ENCODE peak calls at places on chromosomes 6 and 20, in six cellular contexts. I is heart right ventricle, P is endodermal cell, Q is spleen, T is heart left ventricle, C is HCT116. F is an unnamed sample. For H3K4me1, the result is how much of the 10 kb centered on the place peaks cover.

GRCh38 chr6:28555136-28555535 is 29.5 kb downstream of the GPX5 start:
- DNase-seq in I (no peak), P (no peak), Q (no peak), T (no peak), C (no peak), F (no peak)

GRCh38 chr6:139650941-139651340 is 276.5 kb upstream of the CITED2 start:
- DNase-seq in I (no peak), P (no peak), Q (no peak), T (no peak), C (no peak), F (no peak)

GRCh38 chr6:127554435-127555006 is 22.5 kb upstream of the C6orf58 start:
- DNase-seq in I (no peak), P (peak), Q (no peak), T (no peak), C (peak), F (no peak)

GRCh38 chr6:25359891-25360290 is 80.7 kb downstream of the CARMIL1 start:
- DNase-seq in I (no peak), P (no peak), Q (no peak), T (no peak), C (peak), F (no peak)

GRCh38 chr6:110140650-110141049 is 38.8 kb downstream of the WASF1 start:
- DNase-seq in I (no peak), P (no peak), Q (no peak), T (no peak), C (peak), F (no peak)

GRCh38 chr6:3905853-3906190 is 56.6 kb downstream of the FAM50B start:
- DNase-seq in I (no peak), P (peak), Q (peak), T (no peak), C (no peak), F (no peak)

GRCh38 chr6:156205678-156206077 is 571.5 kb upstream of the ARID1B start:
- DNase-seq in I (no peak), P (no peak), Q (no peak), T (no peak), C (no peak), F (no peak)

GRCh38 chr6:45838996-45839395 is 176.7 kb downstream of the CLIC5 start:
- DNase-seq in I (no peak), P (no peak), Q (no peak), T (no peak), C (no peak), F (no peak)

GRCh38 chr6:9455794-9456193 is 959.1 kb downstream of the TFAP2A start:
- DNase-seq in I (no peak), P (peak), Q (no peak), T (no peak), C (no peak), F (no peak)

GRCh38 chr6:35611235-35611634 is 77.5 kb downstream of the FKBP5 start:
- DNase-seq in I (no peak), P (peak), Q (no peak), T (no peak), C (no peak), F (no peak)

GRCh38 chr6:156687875-156688549 is 89.2 kb upstream of the ARID1B start:
- DNase-seq in I (peak), P (peak), Q (no peak), T (peak), C (peak), F (no peak)

GRCh38 chr6:170564936-170565530 is 10.9 kb downstream of the TBP start:
- DNase-seq in I (no peak), P (no peak), Q (no peak), T (no peak), C (no peak), F (no peak)

GRCh38 chr6:106939848-106940247 is 34.7 kb downstream of the CD24 start:
- DNase-seq in I (no peak), P (peak), Q (no peak), T (no peak), C (no peak), F (no peak)

GRCh38 chr20:42483694-42484303 is 705.9 kb downstream of the PTPRT start:
- DNase-seq in I (peak), P (peak), Q (no peak), T (peak), C (no peak), F (no peak)

GRCh38 chr6:34544776-34545471 is 11.2 kb downstream of the SPDEF start:
- DNase-seq in I (no peak), P (no peak), Q (no peak), T (no peak), C (no peak), F (no peak)

GRCh38 chr6:162489406-162489976 is 238.1 kb downstream of the PRKN start:
- DNase-seq in I (no peak), P (no peak), Q (no peak), T (no peak), C (no peak), F (no peak)

GRCh38 chr20:40471261-40471629 is 217.8 kb downstream of the MAFB start:
- DNase-seq in I (no peak), P (peak), Q (no peak), T (no peak), C (no peak), F (no peak)

GRCh38 chr6:159037746-159038290 is 7.0 kb downstream of the TAGAP start:
- DNase-seq in I (no peak), P (no peak), Q (no peak), T (no peak), C (no peak), F (no peak)

GRCh38 chr6:111805511-111806181 is 67.6 kb downstream of the FYN start:
- DNase-seq in I (no peak), P (no peak), Q (no peak), T (no peak), C (no peak), F (no peak)

GRCh38 chr6:53151676-53152075 is 3.0 kb upstream of the GCM1 start:
- DNase-seq in I (no peak), P (peak), Q (no peak), T (no peak), C (peak), F (no peak)

GRCh38 chr6:10030942-10031537 is 383.8 kb downstream of the TFAP2A start:
- DNase-seq in I (no peak), P (no peak), Q (no peak), T (no peak), C (peak), F (no peak)

GRCh38 chr6:75480425-75480824 is 13.2 kb downstream of the FILIP1 start:
- DNase-seq in I (no peak), P (no peak), Q (no peak), T (no peak), C (no peak), F (no peak)

GRCh38 chr6:34585512-34586045 is 29.4 kb upstream of the SPDEF start:
- DNase-seq in I (no peak), P (peak), Q (no peak), T (no peak), C (no peak), F (no peak)

GRCh38 chr20:49846206-49846807 is 33.7 kb downstream of the SLC9A8 start:
- DNase-seq in I (no peak), P (peak), Q (no peak), T (no peak), C (peak), F (no peak)

GRCh38 chr6:12801141-12801540 is 84.6 kb downstream of the PHACTR1 start:
- DNase-seq in I (no peak), P (no peak), Q (no peak), T (no peak), C (no peak), F (no peak)

GRCh38 chr20:62885046-62885445 is 23.4 kb upstream of the TCFL5 start:
- DNase-seq in I (no peak), P (no peak), Q (no peak), T (no peak), C (no peak), F (no peak)

GRCh38 chr6:168473197-168473596 is 32.2 kb downstream of the SMOC2 start:
- DNase-seq in I (no peak), P (no peak), Q (peak), T (no peak), C (no peak), F (no peak)

GRCh38 chr20:59032713-59033059 is 551 bp upstream of the ATP5F1E start:
- DNase-seq in I (no peak), P (no peak), Q (no peak), T (no peak), C (peak), F (no peak)

GRCh38 chr6:90284236-90284744 is 12.4 kb downstream of the BACH2 start:
- DNase-seq in I (no peak), P (peak), Q (no peak), T (no peak), C (peak), F (no peak)

GRCh38 chr6:126091507-126091906 is 105.2 kb downstream of the TRMT11 start:
- DNase-seq in I (no peak), P (no peak), Q (no peak), T (no peak), C (no peak), F (no peak)

GRCh38 chr6:166573456-166574216 is 12.8 kb downstream of the RAMACL start:
- DNase-seq in I (no peak), P (peak), Q (no peak), T (no peak), C (no peak), F (no peak)

GRCh38 chr20:46872315-46873211 is 22.1 kb upstream of the EYA2 start:
- DNase-seq in I (no peak), P (no peak), Q (no peak), T (no peak), C (peak), F (peak)

GRCh38 chr6:159110013-159110412 is 59.2 kb upstream of the FNDC1 start:
- DNase-seq in I (no peak), P (peak), Q (no peak), T (no peak), C (peak), F (no peak)

GRCh38 chr20:59258103-59258705 is 42.2 kb upstream of the EDN3 start:
- DNase-seq in I (no peak), P (no peak), Q (no peak), T (no peak), C (no peak), F (no peak)

GRCh38 chr6:12345694-12346058 is 55.5 kb downstream of the EDN1 start:
- DNase-seq in I (no peak), P (no peak), Q (no peak), T (no peak), C (no peak), F (no peak)

GRCh38 chr6:52517502-52518278 is 59.2 kb downstream of the TRAM2 start:
- DNase-seq in I (peak), P (peak), Q (no peak), T (peak), C (peak), F (peak)

GRCh38 chr6:57220083-57220703 is 1.9 kb downstream of the RAB23 start:
- DNase-seq in I (no peak), P (no peak), Q (no peak), T (no peak), C (no peak), F (no peak)

GRCh38 chr6:57222684-57223077 is 574 bp upstream of the RAB23 start:
- DNase-seq in I (no peak), P (no peak), Q (no peak), T (no peak), C (no peak), F (no peak)

GRCh38 chr6:57221936-57222683 is at the start of gene RAB23:
- DNase-seq in I (peak), P (peak), Q (peak), T (peak), C (peak), F (peak)

GRCh38 chr6:57224769-57225515 is 2.8 kb upstream of the RAB23 start:
- DNase-seq in I (no peak), P (no peak), Q (no peak), T (no peak), C (no peak), F (no peak)

GRCh38 chr6:57221191-57221935 is 744 bp downstream of the RAB23 start:
- DNase-seq in I (peak), P (peak), Q (peak), T (peak), C (peak), F (peak)
- TF ChIP-seq CTCF in I (peak), P (peak), Q (peak), T (peak), C (no peak), F (peak)

DNA sequence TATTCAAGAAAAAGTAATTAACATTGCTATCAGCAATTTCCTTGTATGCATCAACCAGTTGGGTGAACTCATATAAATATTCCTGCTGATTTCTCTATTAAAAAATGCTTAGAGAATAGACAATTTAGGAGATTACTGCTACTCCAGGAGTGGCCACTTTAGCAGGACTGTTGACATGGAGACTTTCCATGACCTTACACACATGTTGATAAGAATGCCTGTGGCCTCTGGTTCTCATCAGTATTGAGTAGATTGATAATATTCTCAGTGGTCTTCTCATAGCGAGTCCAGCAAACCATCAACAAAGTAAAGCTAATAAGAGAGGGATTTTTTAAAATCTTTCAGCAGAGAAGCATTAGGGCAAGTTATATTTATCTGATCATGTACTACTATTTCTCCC is 208.4 kb upstream of the MARCKS start:
- DNase-seq in I (no peak), P (no peak), Q (no peak), T (no peak), C (no peak), F (no peak)
- H3K4me3 ChIP-seq in I (no peak), P (no peak), Q (peak), T (peak), C (no peak), F (no peak)

GRCh38 chr20:10669843-10670446 is 3.9 kb downstream of the JAG1 start:
- DNase-seq in I (no peak), P (no peak), Q (no peak), T (no peak), C (no peak), F (no peak)
- H3K4me1 ChIP-seq in I (half or more), P (under half), Q (under half), T (half or more), C (under half), F (half or more)

GRCh38 chr6:137631323-137631722 is 137.1 kb upstream of the OLIG3 start:
- DNase-seq in I (no peak), P (no peak), Q (no peak), T (no peak), C (no peak), F (no peak)

GRCh38 chr6:137623293-137623692 is 129.1 kb upstream of the OLIG3 start:
- DNase-seq in I (no peak), P (no peak), Q (no peak), T (no peak), C (no peak), F (no peak)

GRCh38 chr6:137625100-137625661 is 131.0 kb upstream of the OLIG3 start:
- DNase-seq in I (no peak), P (no peak), Q (no peak), T (no peak), C (no peak), F (no peak)

GRCh38 chr6:137630666-137631065 is 136.5 kb upstream of the OLIG3 start:
- DNase-seq in I (no peak), P (no peak), Q (no peak), T (no peak), C (no peak), F (no peak)

DNA sequence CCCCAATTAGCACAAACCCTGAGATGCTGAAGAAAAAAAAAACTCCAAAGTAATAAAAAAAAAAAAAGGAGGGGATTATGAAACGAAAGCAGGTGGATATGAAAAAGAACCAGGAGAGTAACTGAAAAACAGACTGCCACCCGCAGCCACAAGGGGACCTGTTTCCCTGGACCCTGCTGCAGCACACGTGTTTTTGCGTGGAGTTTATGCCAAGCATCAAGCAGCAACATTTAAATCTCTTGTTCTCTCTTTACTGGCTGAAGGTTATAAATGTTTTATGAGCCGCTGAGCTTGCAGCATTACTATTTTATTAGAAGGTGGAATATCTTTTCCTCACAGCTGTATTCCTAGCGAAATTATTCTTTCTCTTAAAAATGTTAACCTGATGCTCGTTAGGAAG is 131.6 kb upstream of the OLIG3 start:
- DNase-seq in I (no peak), P (no peak), Q (no peak), T (no peak), C (no peak), F (no peak)
- TF ChIP-seq CTCF in I (no peak), P (peak), Q (no peak), T (no peak), C (no peak), F (no peak)

DNA sequence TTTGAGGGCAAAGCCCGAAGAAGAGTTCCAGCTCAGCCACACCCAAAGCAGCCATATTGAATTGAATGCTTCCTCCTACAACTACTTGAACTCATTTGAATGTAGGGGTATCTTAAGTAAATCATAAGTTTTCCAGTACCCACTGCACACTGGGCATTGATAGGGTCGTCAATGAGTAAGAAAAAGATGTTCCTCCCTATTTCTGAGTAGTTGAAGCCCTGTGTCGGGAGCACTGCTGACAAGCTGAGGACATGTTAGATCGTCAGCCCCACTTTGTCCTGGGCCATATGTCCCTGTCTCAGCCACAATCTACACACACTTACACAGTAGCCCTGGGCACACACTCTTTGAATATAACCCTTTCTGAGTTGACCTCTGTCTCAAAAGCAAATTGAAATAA is 105.7 kb downstream of the ARHGAP18 start:
- DNase-seq in I (no peak), P (no peak), Q (no peak), T (no peak), C (no peak), F (no peak)
- H3K4me3 ChIP-seq in I (no peak), P (no peak), Q (no peak), T (no peak), C (no peak), F (no peak)

GRCh38 chr20:33789109-33789857 is 21.9 kb upstream of the CHMP4B start:
- DNase-seq in I (no peak), P (no peak), Q (no peak), T (peak), C (peak), F (no peak)

GRCh38 chr20:33788351-33789049 is 22.6 kb upstream of the CHMP4B start:
- DNase-seq in I (no peak), P (no peak), Q (no peak), T (no peak), C (no peak), F (no peak)

GRCh38 chr20:33791021-33791420 is 20.1 kb upstream of the CHMP4B start:
- DNase-seq in I (no peak), P (no peak), Q (no peak), T (no peak), C (no peak), F (no peak)

GRCh38 chr20:33790571-33790970 is 20.6 kb upstream of the CHMP4B start:
- DNase-seq in I (no peak), P (no peak), Q (no peak), T (no peak), C (no peak), F (no peak)

GRCh38 chr20:33789858-33790182 is 21.3 kb upstream of the CHMP4B start:
- DNase-seq in I (no peak), P (no peak), Q (no peak), T (no peak), C (no peak), F (no peak)
- H3K4me1 ChIP-seq in I (half or more), P (under half), Q (under half), T (half or more), C (half or more), F (half or more)

DNA sequence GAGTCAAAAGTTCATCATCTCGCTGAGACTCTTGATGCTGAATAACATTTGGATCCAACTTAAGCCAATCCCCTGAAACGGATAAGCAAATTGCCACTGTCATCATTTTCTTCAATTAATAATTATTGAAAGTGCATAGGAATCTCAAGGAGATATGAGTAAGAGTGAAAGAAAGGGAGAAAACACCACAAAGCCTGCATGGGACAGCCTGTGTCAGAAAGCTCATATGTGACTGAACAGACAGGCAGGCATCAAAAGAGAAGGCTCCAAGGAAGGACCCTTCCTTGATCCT is 13.3 kb downstream of the ATXN1 start:
- DNase-seq in I (no peak), P (no peak), Q (no peak), T (no peak), C (no peak), F (no peak)
- TF ChIP-seq CTCF in I (no peak), P (no peak), Q (no peak), T (no peak), C (no peak), F (no peak)

F was measured in left ventricle myocardium inferior.